ENCODE peak calls at places on chromosomes 16 and 17, in four cellular contexts. B is mammary epithelial cell, G is hepatocyte, Q is neural progenitor cell. U is an unnamed sample.

GRCh38 chr17:5078106-5079028 is at the start of gene ZFP3:
- DNase-seq in Q (peak), G (peak), B (peak), U (peak)

GRCh38 chr17:5912927-5913565 is 157.1 kb upstream of the WSCD1 start:
- DNase-seq in Q (no peak), G (no peak), B (no peak), U (no peak)

GRCh38 chr16:83994087-83994486 is 26.0 kb downstream of the NECAB2 start:
- DNase-seq in G (no peak), Q (no peak), B (peak), U (peak)

GRCh38 chr16:24346734-24347133 is 90.6 kb downstream of the CACNG3 start:
- DNase-seq in G (no peak), Q (peak), B (no peak), U (no peak)

GRCh38 chr17:57016764-57017116 is 38.8 kb downstream of the SCPEP1 start:
- DNase-seq in G (no peak), B (peak), Q (no peak), U (no peak)

GRCh38 chr17:39668141-39668924 is at the start of gene PNMT:
- DNase-seq in Q (peak), G (peak), B (peak), U (peak)

GRCh38 chr17:177762-178161 is 3.7 kb downstream of the DOC2B start:
- DNase-seq in B (no peak), G (no peak), Q (no peak), U (no peak)

GRCh38 chr16:1495281-1496262 is 2.4 kb downstream of the TELO2 start:
- DNase-seq in Q (no peak), G (no peak), B (no peak), U (no peak)

GRCh38 chr16:51393381-51394005 is 242.4 kb upstream of the SALL1 start:
- DNase-seq in G (no peak), Q (no peak), B (peak), U (peak)
- H2AFZ ChIP-seq in G (no peak), Q (no peak), B (no peak), U (no peak)

GRCh38 chr16:51149721-51150158 is 1.3 kb downstream of the SALL1 start:
- DNase-seq in G (no peak), Q (peak), B (no peak), U (no peak)

GRCh38 chr16:51146256-51146924 is 4.7 kb downstream of the SALL1 start:
- DNase-seq in Q (peak), G (no peak), B (no peak), U (peak)

GRCh38 chr16:51149251-51149661 is 1.8 kb downstream of the SALL1 start:
- DNase-seq in G (no peak), B (no peak), Q (peak), U (no peak)

GRCh38 chr16:51148674-51149228 is 2.3 kb downstream of the SALL1 start:
- DNase-seq in Q (no peak), G (no peak), B (no peak), U (peak)

DNA sequence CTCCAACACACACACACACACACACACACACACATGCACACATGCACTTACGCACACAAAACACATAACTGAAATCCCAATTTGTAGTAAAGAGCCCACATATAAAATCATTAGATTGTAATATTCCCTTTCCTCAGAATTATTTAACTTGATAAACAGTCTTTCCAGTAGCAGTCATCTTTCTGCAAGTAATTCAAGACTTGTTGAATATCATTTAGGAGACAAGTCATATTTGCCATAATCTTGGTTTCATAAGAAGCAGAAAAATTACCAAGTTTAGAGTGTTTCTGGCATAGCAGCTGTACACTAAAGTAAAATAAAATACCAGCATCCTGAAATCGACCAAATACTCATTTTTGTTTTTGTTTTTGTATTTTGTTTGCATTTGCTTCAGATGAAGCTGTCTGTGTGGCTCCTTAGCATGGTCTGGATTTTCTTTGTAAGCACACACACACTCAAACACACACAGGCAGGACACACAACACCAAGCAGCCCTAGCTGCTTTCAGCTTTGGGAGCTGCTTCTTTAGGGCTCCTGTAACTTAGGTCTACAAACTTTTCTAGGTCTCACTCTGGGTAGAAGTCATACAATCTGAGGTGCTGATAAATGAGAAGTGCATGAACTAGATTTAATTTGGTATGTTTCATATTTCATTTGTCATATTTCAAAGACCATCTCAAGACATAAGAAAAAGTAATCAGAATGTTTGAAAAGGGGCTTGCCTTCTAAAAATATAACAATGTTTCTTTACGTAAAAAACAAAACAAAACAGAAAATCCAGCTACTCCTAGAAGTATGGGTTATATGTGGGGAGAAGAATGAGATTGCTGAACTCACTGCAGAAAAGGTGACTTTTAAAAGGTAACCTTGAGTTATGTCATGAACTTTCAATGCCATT is 3.0 kb downstream of the SALL1 start:
- DNase-seq in G (no peak), Q (peak), B (no peak), U (peak)
- H3K4me3 ChIP-seq in G (peak), Q (peak), B (no peak), U (peak)

DNA sequence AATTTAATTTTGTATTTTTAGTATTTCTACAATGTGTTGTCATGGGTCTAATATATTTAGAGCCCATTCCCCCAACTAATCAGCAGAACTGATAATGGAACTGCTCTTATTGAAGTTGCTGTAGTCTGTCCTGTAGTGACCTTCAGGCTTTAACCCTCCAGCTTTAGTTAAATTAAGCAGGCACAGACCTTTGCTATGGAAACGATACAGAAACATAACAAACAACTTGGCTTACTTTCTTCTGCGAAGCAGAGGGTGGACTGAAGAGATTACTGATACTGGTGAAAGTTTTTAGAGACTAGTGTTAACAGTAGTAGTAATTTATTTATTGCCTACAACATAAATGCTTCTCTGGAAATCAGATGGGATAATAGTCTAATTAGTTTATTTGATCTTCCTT is 61.4 kb downstream of the NFATC3 start:
- DNase-seq in B (no peak), G (peak), Q (no peak), U (peak)
- H2AFZ ChIP-seq in B (no peak), G (no peak), Q (no peak), U (no peak)

GRCh38 chr16:72988568-72988967 is 59.4 kb downstream of the ZFHX3 start:
- DNase-seq in Q (no peak), B (no peak), G (no peak), U (no peak)

GRCh38 chr16:72989203-72989991 is 58.5 kb downstream of the ZFHX3 start:
- DNase-seq in B (peak), Q (no peak), G (no peak), U (peak)

GRCh38 chr16:72990571-72990970 is 57.4 kb downstream of the ZFHX3 start:
- DNase-seq in Q (no peak), B (no peak), G (no peak), U (no peak)

GRCh38 chr16:72991211-72991610 is 56.7 kb downstream of the ZFHX3 start:
- DNase-seq in G (no peak), Q (no peak), B (no peak), U (peak)

GRCh38 chr16:72990003-72990521 is 57.9 kb downstream of the ZFHX3 start:
- DNase-seq in G (peak), Q (peak), B (peak), U (peak)
- H3K4me3 ChIP-seq in G (no peak), Q (no peak), B (peak), U (peak)

GRCh38 chr17:65530985-65531507 is 30.4 kb downstream of the AXIN2 start:
- DNase-seq in Q (peak), G (no peak), B (no peak), U (peak)
- H2AFZ ChIP-seq in Q (no peak), G (no peak), B (no peak), U (no peak)